ENCODE peak calls at places on chromosomes 7 and 10, in nine cellular contexts. Z is tibial nerve, J is heart left ventricle, H is lower leg skin, Y is GM12892, C is right lobe of liver, K is Peyer's patch, G is stomach, T is ovary. Q is an unnamed sample.

GRCh38 chr10:104336829-104337526 is 1.3 kb downstream of the ITPRIP start:
- DNase-seq in Y (no peak), G (no peak), C (no peak), K (no peak), H (no peak), Z (no peak), T (no peak), J (no peak), Q (no peak)

GRCh38 chr7:143416565-143417149 is 8.0 kb upstream of the EPHA1 start:
- DNase-seq in Z (no peak), J (no peak), H (no peak), C (no peak), G (no peak), K (no peak), T (no peak), Y (no peak), Q (peak)

GRCh38 chr10:131113892-131114291 is 197.6 kb downstream of the TCERG1L start:
- DNase-seq in Z (no peak), K (no peak), T (no peak), Y (no peak), C (no peak), G (no peak), H (no peak), J (no peak), Q (no peak)

GRCh38 chr10:100338434-100339036 is 8.5 kb upstream of the SCD start:
- DNase-seq in Z (peak), Y (peak), T (peak), J (peak), G (peak), K (peak), C (peak), H (peak), Q (peak)

GRCh38 chr7:19051767-19052375 is 65.6 kb downstream of the TWIST1 start:
- DNase-seq in G (peak), J (no peak), Y (peak), K (peak), Z (no peak), T (no peak), C (no peak), H (no peak), Q (no peak)

GRCh38 chr10:100043344-100043743 is 33.6 kb upstream of the DNMBP start:
- DNase-seq in H (peak), Z (no peak), Y (no peak), G (peak), J (no peak), T (no peak), K (no peak), C (no peak), Q (peak)

GRCh38 chr10:124217906-124218769 is 124.7 kb upstream of the CHST15 start:
- DNase-seq in Z (no peak), J (no peak), T (no peak), K (no peak), Y (no peak), H (no peak), C (no peak), G (no peak), Q (no peak)

GRCh38 chr7:140544278-140544896 is 65.1 kb upstream of the MKRN1 start:
- DNase-seq in H (no peak), T (no peak), Y (no peak), G (peak), K (no peak), C (peak), Z (no peak), J (peak), Q (no peak)

GRCh38 chr7:49850921-49851613 is 77.6 kb downstream of the VWC2 start:
- DNase-seq in Z (no peak), C (no peak), T (peak), Y (no peak), G (no peak), J (no peak), K (no peak), H (no peak), Q (no peak)

GRCh38 chr10:79152423-79152817 is 83.7 kb downstream of the ZMIZ1 start:
- DNase-seq in K (no peak), Y (no peak), T (no peak), Z (no peak), G (no peak), C (no peak), J (no peak), H (no peak), Q (no peak)
- TF ChIP-seq POLR2A in K (no peak), Y (no peak), T (no peak), Z (no peak), G (no peak), C (no peak), J (no peak), H (no peak), Q (peak)

DNA sequence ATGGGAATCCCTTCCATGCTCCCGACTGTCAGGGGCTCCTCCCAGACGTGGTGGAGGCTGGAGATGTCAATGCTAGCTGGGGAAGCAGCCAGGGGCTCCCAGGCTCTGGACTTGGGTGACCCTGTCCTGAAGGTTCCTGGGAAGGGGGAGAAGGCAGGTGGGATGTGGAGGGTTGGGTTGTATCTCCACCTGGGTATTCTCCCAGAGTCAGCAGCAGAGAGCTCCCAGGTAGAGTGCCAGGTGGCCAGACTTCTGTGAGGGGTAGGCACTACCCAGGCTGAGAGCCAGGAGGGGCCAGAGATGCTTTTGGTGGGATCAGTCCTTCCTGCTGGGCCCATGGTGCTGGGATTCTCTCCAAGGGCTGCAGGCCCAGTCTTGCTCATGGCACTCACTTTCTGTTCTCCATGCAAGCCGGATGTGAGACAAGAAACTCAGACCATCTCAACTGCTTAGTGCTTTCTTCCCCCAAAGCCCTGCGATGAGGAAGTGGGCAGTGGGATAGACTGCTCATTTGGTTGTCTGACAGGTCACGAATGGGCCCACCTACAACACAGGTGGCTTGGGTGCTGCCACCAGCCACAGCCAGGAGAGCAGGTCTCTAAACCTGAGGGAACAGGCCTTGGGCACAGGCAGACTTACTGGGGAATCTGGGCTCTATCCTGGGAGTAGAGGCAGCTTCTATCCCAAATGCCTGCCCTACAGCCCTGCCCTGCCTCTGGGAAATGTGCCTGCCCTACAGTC is 52.5 kb upstream of the CAMK2B start:
- DNase-seq in Y (peak), G (no peak), K (peak), Z (no peak), J (no peak), C (no peak), T (no peak), H (no peak), Q (no peak)
- TF ChIP-seq POLR2A in Y (no peak), G (no peak), K (no peak), Z (no peak), J (no peak), C (no peak), T (no peak), H (no peak), Q (peak)

GRCh38 chr10:93226619-93227018 is 152.9 kb downstream of the CYP26A1 start:
- DNase-seq in J (no peak), T (no peak), K (no peak), H (no peak), Z (no peak), G (no peak), C (no peak), Y (no peak), Q (no peak)
- TF ChIP-seq POLR2A in J (no peak), T (no peak), K (no peak), H (no peak), Z (no peak), G (no peak), C (no peak), Y (no peak), Q (no peak)

GRCh38 chr10:71964669-71965515 is 697 bp downstream of the CHST3 start:
- DNase-seq in J (peak), C (peak), T (peak), Z (no peak), K (no peak), Y (no peak), G (peak), H (no peak), Q (peak)
- TF ChIP-seq POLR2A in J (peak), C (no peak), T (no peak), Z (no peak), K (no peak), Y (no peak), G (no peak), H (no peak), Q (peak)

GRCh38 chr7:26183545-26184282 is 16.8 kb downstream of the HNRNPA2B1 start:
- DNase-seq in J (no peak), K (no peak), G (no peak), T (no peak), H (no peak), C (no peak), Z (no peak), Y (no peak), Q (no peak)

GRCh38 chr7:26188291-26188999 is 12.1 kb downstream of the HNRNPA2B1 start:
- DNase-seq in G (no peak), J (no peak), H (no peak), K (no peak), Z (no peak), C (no peak), T (no peak), Y (no peak), Q (no peak)

GRCh38 chr7:26187380-26188290 is 12.9 kb downstream of the HNRNPA2B1 start:
- DNase-seq in T (no peak), C (no peak), K (no peak), H (no peak), Z (no peak), G (no peak), J (no peak), Y (no peak), Q (no peak)

GRCh38 chr7:26189000-26189539 is 11.5 kb downstream of the HNRNPA2B1 start:
- DNase-seq in G (no peak), H (no peak), K (no peak), T (no peak), J (no peak), C (no peak), Z (no peak), Y (no peak), Q (no peak)

DNA sequence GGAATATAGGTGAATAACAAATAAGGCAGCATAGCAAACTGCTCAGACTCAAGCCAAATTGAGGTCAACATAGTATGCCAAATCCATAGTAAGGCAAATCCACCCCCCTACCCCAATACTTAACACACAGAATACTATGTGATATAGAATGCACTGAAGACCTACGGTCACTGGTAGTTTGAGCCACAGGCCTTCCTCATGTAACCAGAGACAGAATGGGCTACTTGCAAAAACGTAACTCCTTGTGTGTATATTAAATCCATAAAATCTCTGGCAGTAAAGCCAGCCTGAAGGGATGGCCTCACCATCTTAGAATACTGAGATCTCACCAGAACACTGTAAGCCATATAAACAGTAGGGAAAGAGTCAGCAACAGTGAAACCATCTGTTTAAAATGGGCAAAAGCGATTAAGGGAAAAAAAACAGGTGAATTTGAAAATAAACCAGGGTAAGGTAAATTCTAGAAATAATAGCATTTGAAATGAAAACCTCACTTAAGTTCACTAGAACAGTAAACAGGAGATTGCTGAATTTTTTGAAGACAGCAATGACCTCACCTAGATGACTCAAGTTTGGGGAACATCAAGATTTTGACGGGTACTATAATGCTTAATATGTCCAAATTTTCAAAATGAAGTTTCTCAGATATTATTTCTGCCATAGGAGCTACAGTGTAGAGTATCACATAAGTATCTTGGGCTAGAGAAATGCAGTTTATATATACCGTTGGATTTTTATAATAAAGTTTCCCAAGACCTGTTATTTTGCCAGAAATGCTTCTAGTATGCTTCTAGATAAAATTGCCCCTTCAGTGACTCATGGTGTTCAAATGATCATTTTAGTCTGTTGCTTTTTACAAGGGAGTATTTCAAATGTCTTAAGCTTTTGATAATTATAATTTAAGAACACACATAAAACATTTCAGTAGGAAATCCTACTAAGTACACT is 13.9 kb downstream of the HNRNPA2B1 start:
- DNase-seq in Z (no peak), H (no peak), G (no peak), K (no peak), J (no peak), T (no peak), C (no peak), Y (no peak), Q (no peak)
- TF ChIP-seq POLR2A in Z (no peak), H (no peak), G (no peak), K (no peak), J (no peak), T (no peak), C (peak), Y (peak), Q (no peak)

GRCh38 chr7:100174582-100174981 is 2.6 kb downstream of the GPC2 start:
- DNase-seq in C (no peak), K (no peak), H (no peak), Y (no peak), T (no peak), G (no peak), J (no peak), Z (no peak), Q (no peak)

GRCh38 chr7:100175296-100175935 is 1.8 kb downstream of the GPC2 start:
- DNase-seq in G (no peak), Y (no peak), J (no peak), K (no peak), C (no peak), H (no peak), Z (no peak), T (no peak), Q (no peak)

GRCh38 chr7:100176096-100176835 is 915 bp downstream of the GPC2 start:
- DNase-seq in C (no peak), H (no peak), G (no peak), J (no peak), T (no peak), Z (no peak), Y (no peak), K (no peak), Q (no peak)

GRCh38 chr7:100173806-100174495 is 3.2 kb downstream of the GPC2 start:
- DNase-seq in Z (no peak), Y (no peak), C (no peak), T (no peak), J (no peak), H (no peak), K (no peak), G (no peak), Q (no peak)

DNA sequence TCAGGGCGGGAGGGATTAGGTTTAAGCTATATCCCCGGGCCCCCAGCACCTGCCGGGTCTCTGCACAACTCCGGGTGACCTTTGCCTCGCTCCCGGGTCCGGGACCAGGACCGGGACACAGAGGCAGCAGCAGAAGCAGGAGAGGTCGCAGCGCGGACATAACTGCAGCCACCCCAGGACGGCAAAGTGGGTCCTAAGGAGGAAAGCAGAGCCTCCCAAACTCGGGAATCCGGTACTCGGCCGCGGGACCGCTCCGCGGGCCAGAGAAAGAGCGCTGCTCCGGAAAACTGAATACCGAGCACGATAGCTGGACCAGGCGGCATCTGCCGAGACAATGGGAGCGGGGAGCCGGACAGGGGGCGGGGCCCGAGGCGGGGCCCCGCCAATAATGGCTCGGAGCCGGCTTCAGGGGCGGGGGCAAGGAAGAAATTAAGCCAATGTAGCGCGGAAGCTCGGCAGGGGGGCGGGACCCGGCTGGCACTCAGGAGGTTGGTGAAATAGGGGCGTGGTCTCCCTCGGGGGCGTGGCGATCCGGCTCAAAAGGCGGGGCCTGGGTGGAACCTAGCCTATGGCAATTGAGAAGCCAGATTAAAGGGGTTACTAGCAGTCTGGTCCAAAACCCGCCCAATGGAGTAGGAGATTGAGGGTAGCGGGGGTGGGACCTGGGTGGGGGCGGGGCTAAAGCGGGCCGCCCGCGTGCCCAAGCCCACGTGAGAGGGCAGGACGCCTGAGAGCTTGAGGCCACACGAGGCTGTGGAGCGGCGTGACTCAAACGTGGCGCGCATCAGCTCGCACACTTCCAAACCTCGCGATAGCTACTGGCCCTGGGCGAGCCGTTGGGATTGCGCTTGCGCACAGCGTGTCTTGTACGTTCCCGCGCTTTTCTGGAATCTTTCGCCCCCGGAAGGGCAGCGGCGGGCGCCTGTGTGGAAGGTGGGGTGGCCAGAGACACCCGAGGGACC is at the start of the genes GPC2 and STAG3:
- DNase-seq in Z (peak), T (peak), Y (peak), H (peak), J (peak), C (peak), G (peak), K (peak), Q (peak)
- TF ChIP-seq POLR2A in Z (no peak), T (no peak), Y (no peak), H (no peak), J (peak), C (no peak), G (no peak), K (no peak), Q (peak)

GRCh38 chr7:27150568-27151340 is 1.6 kb downstream of the HOXA3 start:
- DNase-seq in C (peak), T (peak), K (peak), J (peak), G (peak), H (peak), Y (peak), Z (no peak), Q (peak)
- TF ChIP-seq POLR2A in C (no peak), T (no peak), K (peak), J (no peak), G (no peak), H (no peak), Y (no peak), Z (peak), Q (no peak)

GRCh38 chr7:103344453-103345149 is at the start of gene DNAJC2:
- DNase-seq in K (peak), Y (peak), T (peak), Z (peak), C (peak), H (peak), G (peak), J (peak), Q (peak)
- TF ChIP-seq POLR2A in K (peak), Y (peak), T (peak), Z (peak), C (peak), H (no peak), G (no peak), J (peak), Q (peak)

Q was measured in H54.